ENCODE peak calls at places on chromosomes 16 and 17, in four cellular contexts. L is ACHN, Q is heart left ventricle, R is neuronal stem cell. B is an unnamed sample.
A peak's percentile ranks its signal among the peaks of the same experiment; 100 is the strongest.

GRCh38 chr16:81808933-81809480 is 29.9 kb downstream of the PLCG2 start:
- DNase-seq in R (no peak), Q (no peak), L (no peak), B (no peak)

GRCh38 chr17:77480509-77481215 is 339.9 kb downstream of the SEC14L1 start:
- DNase-seq in R (no peak), L (no peak), Q (peak; percentile 53), B (no peak)

GRCh38 chr16:56726283-56726682 is 3.6 kb upstream of the NUP93 start:
- DNase-seq in R (no peak), L (no peak), Q (no peak), B (no peak)

GRCh38 chr17:28499366-28499668 is 6.8 kb upstream of the FOXN1 start:
- DNase-seq in R (no peak), L (no peak), Q (peak; percentile 26), B (no peak)

GRCh38 chr16:69309316-69309715 is 1.8 kb upstream of the VPS4A start:
- DNase-seq in Q (no peak), R (no peak), L (no peak), B (no peak)

GRCh38 chr17:82212331-82213250 is at the start of gene CCDC57:
- DNase-seq in Q (peak; percentile 92), L (peak; percentile 89), R (peak; percentile 77), B (peak; percentile 62)

GRCh38 chr17:44069974-44070454 is 521 bp upstream of the G6PC3 start:
- DNase-seq in Q (peak; percentile 28), L (peak; percentile 44), R (no peak), B (peak; percentile 28)

GRCh38 chr17:81203136-81203535 is 19.6 kb downstream of the CEP131 start:
- DNase-seq in Q (no peak), L (no peak), R (no peak), B (no peak)

GRCh38 chr17:17494499-17495447 is 1.4 kb downstream of the RASD1 start:
- DNase-seq in Q (peak; percentile 81), L (peak; percentile 8), R (peak; percentile 56), B (no peak)

GRCh38 chr17:48219605-48220004 is 112.0 kb downstream of the SNX11 start:
- DNase-seq in L (no peak), R (no peak), Q (no peak), B (no peak)

GRCh38 chr16:5007256-5007655 is 26.5 kb downstream of the NAGPA start:
- DNase-seq in Q (no peak), R (no peak), L (no peak), B (no peak)

GRCh38 chr16:62253926-62254325 is 217.7 kb upstream of the CDH8 start:
- DNase-seq in Q (no peak), L (no peak), R (no peak), B (peak; percentile 60)

GRCh38 chr17:7045492-7046126 is 1.7 kb upstream of the SLC16A11 start:
- DNase-seq in L (peak; percentile 87), Q (no peak), R (peak; percentile 71), B (peak; percentile 69)

GRCh38 chr16:3979070-3979469 is 98.6 kb upstream of the CREBBP start:
- DNase-seq in L (no peak), R (no peak), Q (no peak), B (no peak)

GRCh38 chr17:48961516-48962233 is 6.7 kb downstream of the GIP start:
- DNase-seq in L (peak; percentile 67), R (no peak), Q (peak; percentile 25), B (no peak)

GRCh38 chr16:1481906-1482835 is 6.6 kb downstream of the PTX4 start:
- DNase-seq in R (no peak), L (peak; percentile 79), Q (no peak), B (no peak)

GRCh38 chr16:11296706-11297491 is 15.8 kb upstream of the PRM1 start:
- DNase-seq in L (no peak), R (no peak), Q (no peak), B (no peak)

GRCh38 chr17:81578561-81579225 is 26.5 kb upstream of the FAAP100 start:
- DNase-seq in L (no peak), R (no peak), Q (no peak), B (no peak)

GRCh38 chr17:56708670-56709410 is 115.3 kb downstream of the NOG start:
- DNase-seq in R (no peak), Q (no peak), L (no peak), B (no peak)

GRCh38 chr17:41251261-41251660 is 1.8 kb downstream of the KRTAP9-4 start:
- DNase-seq in Q (no peak), R (no peak), L (no peak), B (no peak)

GRCh38 chr17:51803161-51803560 is 355.4 kb downstream of the CA10 start:
- DNase-seq in L (no peak), Q (no peak), R (no peak), B (no peak)

GRCh38 chr17:79829004-79829403 is 10.2 kb downstream of the CBX4 start:
- DNase-seq in L (no peak), Q (no peak), R (no peak), B (no peak)

GRCh38 chr16:52265446-52265861 is 281.5 kb downstream of the TOX3 start:
- DNase-seq in R (no peak), L (no peak), Q (no peak), B (peak; percentile 99)

GRCh38 chr17:8387914-8388651 is 5.1 kb upstream of the RPL26 start:
- DNase-seq in L (no peak), Q (no peak), R (no peak), B (no peak)

GRCh38 chr16:19810817-19811731 is 73.6 kb downstream of the GPRC5B start:
- DNase-seq in R (no peak), Q (no peak), L (peak; percentile 95), B (no peak)

GRCh38 chr17:31684901-31685300 is 174.1 kb downstream of the COPRS start:
- DNase-seq in Q (no peak), L (no peak), R (no peak), B (no peak)

GRCh38 chr17:80762076-80762475 is 217.4 kb downstream of the RPTOR start:
- DNase-seq in Q (no peak), L (no peak), R (no peak), B (no peak)

GRCh38 chr17:46964315-46965265 is 14.5 kb downstream of the RPRML start:
- DNase-seq in L (peak; percentile 55), Q (no peak), R (peak; percentile 35), B (peak; percentile 61)

GRCh38 chr17:78307887-78308633 is 51.8 kb downstream of the SOCS3 start:
- DNase-seq in L (no peak), R (no peak), Q (no peak), B (no peak)

GRCh38 chr16:30659507-30660423 is 1.5 kb downstream of the FBRS start:
- DNase-seq in Q (peak; percentile 68), L (no peak), R (no peak), B (no peak)

GRCh38 chr17:496761-497586 is 144.4 kb upstream of the RPH3AL start:
- DNase-seq in Q (no peak), R (no peak), L (no peak), B (no peak)

GRCh38 chr17:45019177-45019711 is 32.2 kb downstream of the DCAKD start:
- DNase-seq in Q (peak; percentile 79), R (no peak), L (peak; percentile 62), B (peak; percentile 69)

GRCh38 chr17:10803830-10804498 is at the start of gene TMEM238L:
- DNase-seq in L (no peak), R (no peak), Q (no peak), B (no peak)

GRCh38 chr17:7889166-7889584 is 586 bp downstream of the CHD3 start:
- DNase-seq in R (peak; percentile 66), Q (peak; percentile 99), L (peak; percentile 94), B (peak; percentile 92)

GRCh38 chr17:10115536-10115932 is 82.9 kb downstream of the GAS7 start:
- DNase-seq in R (no peak), Q (no peak), L (no peak), B (no peak)

GRCh38 chr16:82631701-82632685 is 5.2 kb downstream of the CDH13 start:
- DNase-seq in R (no peak), L (peak; percentile 38), Q (no peak), B (peak; percentile 26)

GRCh38 chr16:1072526-1073261 is at the start of gene SSTR5:
- DNase-seq in L (no peak), R (no peak), Q (no peak), B (no peak)

GRCh38 chr16:13939821-13940220 is 19.9 kb downstream of the ERCC4 start:
- DNase-seq in R (no peak), Q (no peak), L (no peak), B (no peak)

B was measured in HAP-1.